ENCODE peak calls at places on chromosomes 16 and 17, in six cellular contexts. One of them, this sample, is unnamed.

GRCh38 chr17:10069301-10069700 is 129.1 kb downstream of the GAS7 start:
- DNase-seq in A549: no peak
- DNase-seq in GM12878: no peak
- DNase-seq in HEK293T: no peak
- DNase-seq in K562: no peak
- DNase-seq in HepG2: no peak
- DNase-seq in this sample: no peak

GRCh38 chr16:72210571-72210970 is 38.6 kb upstream of the PMFBP1 start:
- DNase-seq in K562: no peak
- DNase-seq in HEK293T: no peak
- DNase-seq in GM12878: no peak
- DNase-seq in HepG2: no peak
- DNase-seq in A549: no peak
- DNase-seq in this sample: no peak

GRCh38 chr17:75238684-75239191 is 22.7 kb downstream of the GGA3 start:
- DNase-seq in A549: peak
- DNase-seq in HepG2: peak
- DNase-seq in K562: peak
- DNase-seq in HEK293T: peak
- DNase-seq in GM12878: no peak
- DNase-seq in this sample: peak

GRCh38 chr17:61468263-61468907 is 16.2 kb downstream of the TBX4 start:
- DNase-seq in K562: no peak
- DNase-seq in HEK293T: no peak
- DNase-seq in A549: no peak
- DNase-seq in HepG2: no peak
- DNase-seq in GM12878: no peak
- DNase-seq in this sample: peak

GRCh38 chr16:9008335-9009260 is 44.9 kb upstream of the USP7 start:
- DNase-seq in HepG2: peak
- DNase-seq in K562: peak
- DNase-seq in GM12878: peak
- DNase-seq in HEK293T: peak
- DNase-seq in A549: peak
- DNase-seq in this sample: peak

GRCh38 chr16:21638573-21638975 is 13.8 kb downstream of the IGSF6 start:
- DNase-seq in HepG2: peak
- DNase-seq in GM12878: no peak
- DNase-seq in K562: no peak
- DNase-seq in A549: no peak
- DNase-seq in HEK293T: no peak
- DNase-seq in this sample: peak

GRCh38 chr16:89693931-89694783 is 7.3 kb downstream of the SPATA2L start:
- DNase-seq in HepG2: peak
- DNase-seq in K562: no peak
- DNase-seq in GM12878: no peak
- DNase-seq in A549: no peak
- DNase-seq in HEK293T: no peak
- DNase-seq in this sample: no peak

GRCh38 chr17:41555105-41555887 is 16.6 kb downstream of the KRT9 start:
- DNase-seq in K562: no peak
- DNase-seq in HEK293T: no peak
- DNase-seq in GM12878: no peak
- DNase-seq in A549: no peak
- DNase-seq in HepG2: no peak
- DNase-seq in this sample: no peak

GRCh38 chr17:64785050-64785449 is 122.9 kb upstream of the SMURF2 start:
- DNase-seq in A549: no peak
- DNase-seq in K562: no peak
- DNase-seq in HEK293T: no peak
- DNase-seq in HepG2: no peak
- DNase-seq in GM12878: no peak
- DNase-seq in this sample: no peak

GRCh38 chr17:76166168-76166567 is 25.1 kb upstream of the FOXJ1 start:
- DNase-seq in HepG2: no peak
- DNase-seq in K562: no peak
- DNase-seq in HEK293T: no peak
- DNase-seq in GM12878: no peak
- DNase-seq in A549: no peak
- DNase-seq in this sample: peak

GRCh38 chr17:2023692-2024571 is 1.2 kb downstream of the RTN4RL1 start:
- DNase-seq in A549: peak
- DNase-seq in HepG2: no peak
- DNase-seq in GM12878: no peak
- DNase-seq in K562: peak
- DNase-seq in HEK293T: peak
- DNase-seq in this sample: peak

GRCh38 chr16:15979801-15980200 is 30.4 kb downstream of the ABCC1 start:
- DNase-seq in GM12878: no peak
- DNase-seq in A549: no peak
- DNase-seq in HEK293T: no peak
- DNase-seq in K562: no peak
- DNase-seq in HepG2: no peak
- DNase-seq in this sample: no peak

GRCh38 chr16:58451263-58451662 is 48.7 kb upstream of the NDRG4 start:
- DNase-seq in A549: no peak
- DNase-seq in HepG2: no peak
- DNase-seq in HEK293T: no peak
- DNase-seq in GM12878: no peak
- DNase-seq in K562: no peak
- DNase-seq in this sample: no peak

GRCh38 chr17:78394209-78394608 is 15.8 kb downstream of the PGS1 start:
- DNase-seq in K562: no peak
- DNase-seq in GM12878: no peak
- DNase-seq in HEK293T: no peak
- DNase-seq in HepG2: no peak
- DNase-seq in A549: no peak
- DNase-seq in this sample: no peak

GRCh38 chr17:68054296-68054900 is 18.9 kb downstream of the KPNA2 start:
- DNase-seq in A549: no peak
- DNase-seq in HepG2: no peak
- DNase-seq in HEK293T: no peak
- DNase-seq in GM12878: no peak
- DNase-seq in K562: no peak
- DNase-seq in this sample: peak

GRCh38 chr17:6611231-6611630 is 29.3 kb downstream of the KIAA0753 start:
- DNase-seq in HepG2: no peak
- DNase-seq in A549: no peak
- DNase-seq in K562: no peak
- DNase-seq in HEK293T: no peak
- DNase-seq in GM12878: no peak
- DNase-seq in this sample: no peak

GRCh38 chr17:7885357-7886226 is 3.0 kb upstream of the CHD3 start:
- DNase-seq in HEK293T: peak
- DNase-seq in HepG2: no peak
- DNase-seq in K562: peak
- DNase-seq in GM12878: no peak
- DNase-seq in A549: peak
- DNase-seq in this sample: peak

GRCh38 chr16:29977063-29977462 is 3.4 kb downstream of the TAOK2 start:
- DNase-seq in HEK293T: no peak
- DNase-seq in GM12878: no peak
- DNase-seq in A549: no peak
- DNase-seq in HepG2: no peak
- DNase-seq in K562: no peak
- DNase-seq in this sample: no peak

GRCh38 chr16:89919535-89920406 is 1.1 kb downstream of the MC1R start:
- DNase-seq in GM12878: no peak
- DNase-seq in A549: no peak
- DNase-seq in HEK293T: no peak
- DNase-seq in HepG2: no peak
- DNase-seq in K562: no peak
- DNase-seq in this sample: no peak

GRCh38 chr16:13426736-13427135 is 493.2 kb upstream of the ERCC4 start:
- DNase-seq in HepG2: no peak
- DNase-seq in K562: no peak
- DNase-seq in HEK293T: no peak
- DNase-seq in GM12878: no peak
- DNase-seq in A549: no peak
- DNase-seq in this sample: no peak

GRCh38 chr17:30191072-30191471 is 44.4 kb downstream of the SLC6A4 start:
- DNase-seq in HEK293T: no peak
- DNase-seq in GM12878: no peak
- DNase-seq in K562: no peak
- DNase-seq in A549: no peak
- DNase-seq in HepG2: no peak
- DNase-seq in this sample: no peak

GRCh38 chr16:53510704-53511070 is 7.7 kb upstream of the AKTIP start:
- DNase-seq in K562: no peak
- DNase-seq in GM12878: no peak
- DNase-seq in HepG2: no peak
- DNase-seq in A549: no peak
- DNase-seq in HEK293T: no peak
- DNase-seq in this sample: no peak

GRCh38 chr16:77599793-77600415 is 122.4 kb upstream of the NUDT7 start:
- DNase-seq in GM12878: no peak
- DNase-seq in A549: peak
- DNase-seq in HEK293T: peak
- DNase-seq in HepG2: peak
- DNase-seq in K562: peak
- DNase-seq in this sample: peak

GRCh38 chr17:18040287-18040858 is 1.2 kb downstream of the GID4 start:
- DNase-seq in K562: peak
- DNase-seq in GM12878: no peak
- DNase-seq in A549: no peak
- DNase-seq in HEK293T: no peak
- DNase-seq in HepG2: no peak
- DNase-seq in this sample: no peak

GRCh38 chr17:69898606-69899005 is 176.4 kb upstream of the KCNJ16 start:
- DNase-seq in GM12878: no peak
- DNase-seq in K562: no peak
- DNase-seq in HepG2: no peak
- DNase-seq in HEK293T: no peak
- DNase-seq in A549: no peak
- DNase-seq in this sample: no peak

GRCh38 chr17:1413281-1413791 is 13.3 kb upstream of the YWHAE start:
- DNase-seq in HepG2: peak
- DNase-seq in A549: no peak
- DNase-seq in GM12878: no peak
- DNase-seq in K562: peak
- DNase-seq in HEK293T: no peak
- DNase-seq in this sample: peak

GRCh38 chr17:52106070-52106469 is 52.4 kb downstream of the CA10 start:
- DNase-seq in HEK293T: no peak
- DNase-seq in A549: no peak
- DNase-seq in K562: no peak
- DNase-seq in GM12878: no peak
- DNase-seq in HepG2: no peak
- DNase-seq in this sample: no peak

GRCh38 chr17:78997231-78997741 is 12.3 kb downstream of the CANT1 start:
- DNase-seq in GM12878: no peak
- DNase-seq in HEK293T: no peak
- DNase-seq in HepG2: no peak
- DNase-seq in K562: no peak
- DNase-seq in A549: no peak
- DNase-seq in this sample: no peak

GRCh38 chr17:39485555-39485954 is 24.3 kb downstream of the CDK12 start:
- DNase-seq in HepG2: no peak
- DNase-seq in A549: no peak
- DNase-seq in K562: no peak
- DNase-seq in GM12878: no peak
- DNase-seq in HEK293T: no peak
- DNase-seq in this sample: peak

GRCh38 chr16:17930280-17930679 is 406.3 kb downstream of the NPIPA8 start:
- DNase-seq in GM12878: no peak
- DNase-seq in A549: no peak
- DNase-seq in HepG2: no peak
- DNase-seq in K562: no peak
- DNase-seq in HEK293T: no peak
- DNase-seq in this sample: no peak

GRCh38 chr16:8346291-8346690 is 244.0 kb downstream of the TMEM114 start:
- DNase-seq in GM12878: no peak
- DNase-seq in K562: peak
- DNase-seq in A549: no peak
- DNase-seq in HepG2: peak
- DNase-seq in HEK293T: no peak
- DNase-seq in this sample: no peak

GRCh38 chr17:27540300-27541105 is 84.3 kb downstream of the KSR1 start:
- DNase-seq in GM12878: no peak
- DNase-seq in A549: peak
- DNase-seq in HEK293T: no peak
- DNase-seq in K562: no peak
- DNase-seq in HepG2: peak
- DNase-seq in this sample: peak
- TF ChIP-seq BHLHE40 in GM12878: no peak
- TF ChIP-seq BHLHE40 in A549: no peak
- TF ChIP-seq BHLHE40 in HEK293T: no peak
- TF ChIP-seq BHLHE40 in K562: no peak
- TF ChIP-seq BHLHE40 in HepG2: no peak
- TF ChIP-seq BHLHE40 in this sample: peak

DNA sequence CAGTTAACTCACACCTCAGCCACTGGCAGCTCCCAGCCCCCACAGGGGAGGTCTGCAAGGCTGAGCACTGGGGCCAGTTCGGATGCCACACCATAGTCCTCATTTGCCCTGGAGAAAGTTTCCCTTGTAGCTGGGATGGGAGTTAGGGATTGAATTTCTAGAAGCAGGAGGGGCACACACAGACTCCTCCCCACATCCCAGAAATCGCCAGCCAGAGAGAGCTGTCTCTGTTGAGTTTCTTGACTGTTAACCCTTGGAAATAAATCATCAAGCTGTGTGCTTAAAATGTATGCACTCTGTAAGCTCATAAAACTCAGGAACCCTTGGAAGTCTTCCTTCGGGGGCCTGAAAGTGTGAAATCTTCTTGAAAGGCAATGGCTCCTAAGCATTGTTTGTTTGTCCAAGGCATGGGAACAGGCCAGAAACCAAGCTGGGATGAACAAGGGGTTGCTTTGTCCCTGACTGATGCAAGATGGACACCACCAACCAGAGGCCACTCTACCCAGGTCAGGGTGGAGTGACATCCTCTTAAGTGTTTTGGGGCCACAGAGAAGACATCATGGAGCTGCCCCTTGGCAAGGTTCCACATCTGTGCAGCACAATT is 394 bp upstream of the PRM3 start:
- DNase-seq in K562: no peak
- DNase-seq in HepG2: peak
- DNase-seq in HEK293T: no peak
- DNase-seq in GM12878: no peak
- DNase-seq in A549: no peak
- DNase-seq in this sample: no peak
- TF ChIP-seq BHLHE40 in K562: no peak
- TF ChIP-seq BHLHE40 in HepG2: no peak
- TF ChIP-seq BHLHE40 in HEK293T: no peak
- TF ChIP-seq BHLHE40 in GM12878: no peak
- TF ChIP-seq BHLHE40 in A549: no peak
- TF ChIP-seq BHLHE40 in this sample: no peak

GRCh38 chr17:19301274-19301946 is 61.1 kb downstream of the B9D1 start:
- DNase-seq in HEK293T: no peak
- DNase-seq in K562: no peak
- DNase-seq in A549: no peak
- DNase-seq in HepG2: no peak
- DNase-seq in GM12878: no peak
- DNase-seq in this sample: no peak
- TF ChIP-seq BHLHE40 in HEK293T: no peak
- TF ChIP-seq BHLHE40 in K562: no peak
- TF ChIP-seq BHLHE40 in A549: no peak
- TF ChIP-seq BHLHE40 in HepG2: no peak
- TF ChIP-seq BHLHE40 in GM12878: no peak
- TF ChIP-seq BHLHE40 in this sample: no peak

GRCh38 chr17:81480140-81480917 is 32.3 kb downstream of the ACTG1 start:
- DNase-seq in GM12878: no peak
- DNase-seq in A549: no peak
- DNase-seq in HepG2: no peak
- DNase-seq in HEK293T: no peak
- DNase-seq in K562: peak
- DNase-seq in this sample: peak
- TF ChIP-seq BHLHE40 in GM12878: no peak
- TF ChIP-seq BHLHE40 in A549: no peak
- TF ChIP-seq BHLHE40 in HepG2: peak
- TF ChIP-seq BHLHE40 in HEK293T: no peak
- TF ChIP-seq BHLHE40 in K562: peak
- TF ChIP-seq BHLHE40 in this sample: peak

This sample was measured in IMR-90.